ENCODE peak calls at places on chromosomes 1 and 21, in four cellular contexts. One of them, this sample, is unnamed.

GRCh38 chr1:97630968-97631367 is 289.9 kb downstream of the DPYD start:
- DNase-seq in K562: no peak
- DNase-seq in HepG2: no peak
- DNase-seq in H1: no peak
- DNase-seq in this sample: no peak

GRCh38 chr1:6800728-6801127 is 15.5 kb downstream of the CAMTA1 start:
- DNase-seq in K562: no peak
- DNase-seq in HepG2: no peak
- DNase-seq in H1: no peak
- DNase-seq in this sample: no peak

GRCh38 chr1:3539707-3540425 is 71.4 kb downstream of the MEGF6 start:
- DNase-seq in K562: no peak
- DNase-seq in HepG2: no peak
- DNase-seq in H1: no peak
- DNase-seq in this sample: no peak

GRCh38 chr1:234553241-234554156 is 56.5 kb downstream of the IRF2BP2 start:
- DNase-seq in K562: no peak
- DNase-seq in HepG2: no peak
- DNase-seq in H1: no peak
- DNase-seq in this sample: no peak

GRCh38 chr1:45666836-45667235 is 19.5 kb downstream of the GPBP1L1 start:
- DNase-seq in K562: no peak
- DNase-seq in HepG2: no peak
- DNase-seq in H1: no peak
- DNase-seq in this sample: no peak

GRCh38 chr1:196148367-196148970 is 459.8 kb downstream of the KCNT2 start:
- DNase-seq in K562: peak
- DNase-seq in HepG2: peak
- DNase-seq in H1: no peak
- DNase-seq in this sample: no peak

GRCh38 chr21:43864313-43864805 is 664 bp upstream of the AGPAT3 start:
- DNase-seq in K562: peak
- DNase-seq in HepG2: no peak
- DNase-seq in H1: no peak
- DNase-seq in this sample: no peak

GRCh38 chr21:38054334-38054733 is 138.1 kb upstream of the KCNJ6 start:
- DNase-seq in K562: no peak
- DNase-seq in HepG2: no peak
- DNase-seq in H1: no peak
- DNase-seq in this sample: no peak

GRCh38 chr1:27869719-27870085 is 2.6 kb upstream of the THEMIS2 start:
- DNase-seq in K562: no peak
- DNase-seq in HepG2: no peak
- DNase-seq in H1: no peak
- DNase-seq in this sample: no peak

GRCh38 chr1:230191079-230191478 is 124.0 kb downstream of the GALNT2 start:
- DNase-seq in K562: no peak
- DNase-seq in HepG2: no peak
- DNase-seq in H1: no peak
- DNase-seq in this sample: no peak

GRCh38 chr21:39630191-39630591 is 17.5 kb downstream of the B3GALT5 start:
- DNase-seq in K562: no peak
- DNase-seq in HepG2: no peak
- DNase-seq in H1: no peak
- DNase-seq in this sample: no peak

GRCh38 chr1:150256549-150257341 is 829 bp upstream of the CA14 start:
- DNase-seq in K562: no peak
- DNase-seq in HepG2: peak
- DNase-seq in H1: no peak
- DNase-seq in this sample: no peak

GRCh38 chr1:43510621-43511020 is 20.1 kb upstream of the PTPRF start:
- DNase-seq in K562: no peak
- DNase-seq in HepG2: no peak
- DNase-seq in H1: no peak
- DNase-seq in this sample: no peak

GRCh38 chr1:58979085-58979484 is 195.2 kb upstream of the JUN start:
- DNase-seq in K562: no peak
- DNase-seq in HepG2: no peak
- DNase-seq in H1: no peak
- DNase-seq in this sample: no peak

GRCh38 chr21:30194701-30195299 is 21.1 kb downstream of the CLDN8 start:
- DNase-seq in K562: peak
- DNase-seq in HepG2: peak
- DNase-seq in H1: no peak
- DNase-seq in this sample: no peak

GRCh38 chr21:28771790-28772501 is 220.7 kb downstream of the LTN1 start:
- DNase-seq in K562: no peak
- DNase-seq in HepG2: no peak
- DNase-seq in H1: no peak
- DNase-seq in this sample: no peak

GRCh38 chr1:44151808-44152207 is 10.4 kb upstream of the KLF18 start:
- DNase-seq in K562: no peak
- DNase-seq in HepG2: no peak
- DNase-seq in H1: no peak
- DNase-seq in this sample: no peak

GRCh38 chr1:6523566-6523965 is 30.7 kb downstream of the NOL9 start:
- DNase-seq in K562: peak
- DNase-seq in HepG2: peak
- DNase-seq in H1: peak
- DNase-seq in this sample: no peak

GRCh38 chr1:21335088-21335678 is 44.9 kb upstream of the ECE1 start:
- DNase-seq in K562: no peak
- DNase-seq in HepG2: no peak
- DNase-seq in H1: no peak
- DNase-seq in this sample: no peak

GRCh38 chr1:119988316-119989067 is 81.0 kb downstream of the NOTCH2 start:
- DNase-seq in K562: no peak
- DNase-seq in HepG2: no peak
- DNase-seq in H1: no peak
- DNase-seq in this sample: no peak

GRCh38 chr1:159955456-159955855 is 1.4 kb upstream of the SLAMF9 start:
- DNase-seq in K562: no peak
- DNase-seq in HepG2: no peak
- DNase-seq in H1: no peak
- DNase-seq in this sample: no peak

GRCh38 chr1:23422313-23422877 is 2.2 kb downstream of the TCEA3 start:
- DNase-seq in K562: peak
- DNase-seq in HepG2: no peak
- DNase-seq in H1: no peak
- DNase-seq in this sample: no peak

GRCh38 chr1:29524285-29525065 is 288.2 kb downstream of the PTPRU start:
- DNase-seq in K562: no peak
- DNase-seq in HepG2: no peak
- DNase-seq in H1: no peak
- DNase-seq in this sample: no peak

GRCh38 chr1:85134583-85135455 is 66.0 kb downstream of the SYDE2 start:
- DNase-seq in K562: no peak
- DNase-seq in HepG2: peak
- DNase-seq in H1: no peak
- DNase-seq in this sample: no peak

DNA sequence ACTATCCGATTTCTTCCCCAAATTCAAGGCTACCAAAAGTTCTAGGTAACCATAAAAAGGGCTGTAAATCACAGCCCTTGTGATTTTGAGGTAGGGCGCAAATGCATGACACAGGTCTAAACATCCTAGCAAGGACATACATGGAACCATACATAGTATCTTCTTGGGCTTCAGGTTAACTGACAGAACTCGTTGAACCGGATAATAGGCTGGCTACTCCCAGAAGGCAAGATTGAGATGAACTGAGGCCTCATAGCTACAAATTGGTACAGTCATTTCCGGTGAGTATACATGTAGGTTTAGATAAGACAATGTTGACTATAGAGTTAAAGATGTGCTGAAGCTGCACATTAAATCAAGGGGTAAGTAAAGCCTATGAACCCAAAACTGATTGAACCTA is 27.3 kb upstream of the TP53BP2 start:
- DNase-seq in K562: no peak
- DNase-seq in HepG2: no peak
- DNase-seq in H1: no peak
- DNase-seq in this sample: no peak
- TF ChIP-seq CBX5 in K562: no peak
- TF ChIP-seq CBX5 in HepG2: no peak
- TF ChIP-seq CBX5 in H1: no peak
- TF ChIP-seq CBX5 in this sample: no peak

GRCh38 chr1:210272666-210273065 is 40.1 kb downstream of the SERTAD4 start:
- DNase-seq in K562: no peak
- DNase-seq in HepG2: no peak
- DNase-seq in H1: no peak
- DNase-seq in this sample: no peak
- TF ChIP-seq CBX5 in K562: no peak
- TF ChIP-seq CBX5 in HepG2: no peak
- TF ChIP-seq CBX5 in H1: no peak
- TF ChIP-seq CBX5 in this sample: no peak

GRCh38 chr1:90262286-90262685 is 267.4 kb downstream of the ZNF326 start:
- DNase-seq in K562: no peak
- DNase-seq in HepG2: no peak
- DNase-seq in H1: no peak
- DNase-seq in this sample: no peak

GRCh38 chr1:90262791-90263190 is 267.9 kb downstream of the ZNF326 start:
- DNase-seq in K562: no peak
- DNase-seq in HepG2: no peak
- DNase-seq in H1: no peak
- DNase-seq in this sample: no peak
- TF ChIP-seq CBX5 in K562: no peak
- TF ChIP-seq CBX5 in HepG2: no peak
- TF ChIP-seq CBX5 in H1: no peak
- TF ChIP-seq CBX5 in this sample: no peak

DNA sequence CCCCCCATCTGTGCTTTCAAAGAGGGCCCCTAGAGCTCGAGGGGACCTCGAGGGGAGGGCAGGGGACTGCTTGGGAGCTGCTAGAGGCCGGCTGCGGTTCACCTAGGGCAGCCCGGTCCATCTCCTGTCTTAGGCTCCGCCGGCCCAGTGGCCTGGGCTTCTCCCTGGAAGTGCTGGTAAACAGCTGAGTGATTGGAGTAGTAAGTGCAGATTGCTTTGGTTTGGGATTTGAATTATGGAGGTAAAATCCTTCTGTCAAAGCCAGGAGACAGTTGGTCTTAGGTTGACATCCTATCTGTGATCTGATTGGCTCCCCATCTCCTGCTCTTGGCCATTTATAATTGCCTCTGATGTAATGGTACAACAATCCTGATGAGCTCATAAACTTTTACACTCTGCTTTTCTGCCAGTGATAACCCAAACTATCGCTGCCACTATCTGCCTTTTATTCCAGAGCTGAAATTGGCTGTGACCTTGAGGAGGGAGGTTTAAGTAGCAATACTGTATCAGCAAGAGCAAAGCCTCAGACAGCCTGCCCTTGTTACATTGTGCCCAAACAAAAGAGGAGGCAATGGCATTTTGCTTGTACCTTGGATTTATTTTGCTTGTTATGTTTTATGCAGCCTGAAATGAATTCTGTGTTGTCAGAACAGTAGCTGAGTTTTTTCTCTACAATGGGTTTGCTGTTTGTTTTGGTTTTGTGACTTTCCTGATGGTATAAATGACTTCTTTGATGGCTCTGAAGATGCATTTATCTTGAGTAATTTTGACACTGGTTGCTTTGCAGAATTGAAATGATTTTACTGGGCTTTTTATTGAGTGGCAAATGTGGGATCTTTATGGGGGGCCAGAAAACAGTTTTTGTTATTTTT is 2.4 kb downstream of the ARID1A start:
- DNase-seq in K562: peak
- DNase-seq in HepG2: peak
- DNase-seq in H1: no peak
- DNase-seq in this sample: no peak
- TF ChIP-seq CBX5 in K562: no peak
- TF ChIP-seq CBX5 in HepG2: no peak
- TF ChIP-seq CBX5 in H1: no peak
- TF ChIP-seq CBX5 in this sample: no peak

DNA sequence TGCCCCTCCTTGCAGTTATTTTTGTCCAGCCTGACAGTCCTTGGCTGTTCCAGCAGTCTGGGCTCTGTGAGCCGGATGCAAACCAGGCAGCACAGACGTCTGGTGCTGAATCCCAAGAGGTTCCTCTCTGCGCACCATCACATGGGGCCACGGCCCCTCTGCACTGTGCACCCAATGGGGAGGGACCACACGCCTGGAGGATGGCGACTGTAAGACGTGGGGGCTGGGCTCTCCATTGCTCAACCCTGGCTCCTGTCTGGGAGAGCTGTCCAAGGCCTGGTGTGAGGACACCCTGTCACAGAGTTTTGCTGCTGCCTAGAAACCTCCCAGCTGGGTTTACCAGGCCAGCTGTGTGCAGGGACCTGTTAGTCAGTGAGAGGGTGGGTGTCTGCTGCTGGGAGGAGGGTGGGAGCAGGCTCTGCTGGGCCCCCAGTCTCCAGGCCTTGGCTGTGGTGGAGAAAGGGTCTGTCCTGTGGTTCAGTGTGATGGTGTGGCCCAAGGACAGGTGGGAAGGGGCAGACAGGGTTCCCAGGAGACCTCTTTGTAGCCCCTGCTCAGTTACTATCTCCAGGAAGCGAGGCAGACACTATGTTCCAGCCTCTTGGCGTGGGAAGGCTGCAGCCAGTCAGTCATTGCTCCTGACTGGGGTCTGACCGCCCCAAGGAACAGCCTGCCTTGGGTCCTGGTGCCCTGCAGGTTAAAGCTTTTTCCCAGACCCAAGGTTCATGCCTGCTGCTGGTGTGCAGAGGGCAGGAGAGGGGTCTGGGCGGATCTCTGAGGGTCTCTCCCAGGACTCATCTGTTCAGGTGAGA is 13.8 kb downstream of the HEYL start:
- DNase-seq in K562: no peak
- DNase-seq in HepG2: no peak
- DNase-seq in H1: no peak
- DNase-seq in this sample: no peak
- TF ChIP-seq CBX5 in K562: no peak
- TF ChIP-seq CBX5 in HepG2: no peak
- TF ChIP-seq CBX5 in H1: no peak
- TF ChIP-seq CBX5 in this sample: no peak

GRCh38 chr1:109890115-109890953 is 20.3 kb upstream of the CSF1 start:
- DNase-seq in K562: peak
- DNase-seq in HepG2: no peak
- DNase-seq in H1: no peak
- DNase-seq in this sample: no peak
- TF ChIP-seq CBX5 in K562: no peak
- TF ChIP-seq CBX5 in HepG2: no peak
- TF ChIP-seq CBX5 in H1: no peak
- TF ChIP-seq CBX5 in this sample: no peak

This sample was measured in GM12878.